ENCODE peak calls at places on chromosomes 5 and 9, in nine cellular contexts. One of them, this sample, is unnamed.

GRCh38 chr9:121709798-121710197 is 58.4 kb downstream of the DAB2IP start:
- DNase-seq in CD4-positive, alpha-beta T cell: no peak
- DNase-seq in pons: no peak
- DNase-seq in DMS79: no peak
- DNase-seq in T-helper 2 cell: no peak
- DNase-seq in AG08395: no peak
- DNase-seq in occipital lobe: no peak
- DNase-seq in neural progenitor cell: no peak
- DNase-seq in kidney tubule cell: peak
- DNase-seq in this sample: no peak

GRCh38 chr5:5164158-5164557 is 24.0 kb downstream of the ADAMTS16 start:
- DNase-seq in pons: peak
- DNase-seq in DMS79: no peak
- DNase-seq in CD4-positive, alpha-beta T cell: no peak
- DNase-seq in AG08395: no peak
- DNase-seq in occipital lobe: no peak
- DNase-seq in kidney tubule cell: no peak
- DNase-seq in neural progenitor cell: no peak
- DNase-seq in T-helper 2 cell: no peak
- DNase-seq in this sample: no peak

GRCh38 chr9:106958955-106959657 is 96.1 kb downstream of the ZNF462 start:
- DNase-seq in CD4-positive, alpha-beta T cell: no peak
- DNase-seq in neural progenitor cell: no peak
- DNase-seq in pons: no peak
- DNase-seq in occipital lobe: no peak
- DNase-seq in T-helper 2 cell: no peak
- DNase-seq in DMS79: no peak
- DNase-seq in kidney tubule cell: peak
- DNase-seq in AG08395: peak
- DNase-seq in this sample: no peak

GRCh38 chr5:172901012-172901780 is 58.0 kb upstream of the RPL26L1 start:
- DNase-seq in CD4-positive, alpha-beta T cell: no peak
- DNase-seq in kidney tubule cell: peak
- DNase-seq in neural progenitor cell: no peak
- DNase-seq in DMS79: no peak
- DNase-seq in occipital lobe: no peak
- DNase-seq in T-helper 2 cell: no peak
- DNase-seq in pons: no peak
- DNase-seq in AG08395: no peak
- DNase-seq in this sample: no peak

GRCh38 chr5:173917788-173918786 is 29.9 kb downstream of the CPEB4 start:
- DNase-seq in T-helper 2 cell: no peak
- DNase-seq in neural progenitor cell: peak
- DNase-seq in CD4-positive, alpha-beta T cell: peak
- DNase-seq in occipital lobe: no peak
- DNase-seq in pons: peak
- DNase-seq in AG08395: peak
- DNase-seq in kidney tubule cell: peak
- DNase-seq in DMS79: peak
- DNase-seq in this sample: peak

GRCh38 chr5:157502143-157502647 is 42.2 kb downstream of the NIPAL4 start:
- DNase-seq in occipital lobe: no peak
- DNase-seq in DMS79: no peak
- DNase-seq in neural progenitor cell: no peak
- DNase-seq in T-helper 2 cell: no peak
- DNase-seq in AG08395: no peak
- DNase-seq in CD4-positive, alpha-beta T cell: no peak
- DNase-seq in pons: peak
- DNase-seq in kidney tubule cell: no peak
- DNase-seq in this sample: no peak

GRCh38 chr5:3481175-3481574 is 114.5 kb upstream of the IRX1 start:
- DNase-seq in AG08395: no peak
- DNase-seq in DMS79: no peak
- DNase-seq in occipital lobe: no peak
- DNase-seq in pons: no peak
- DNase-seq in neural progenitor cell: no peak
- DNase-seq in CD4-positive, alpha-beta T cell: no peak
- DNase-seq in T-helper 2 cell: no peak
- DNase-seq in kidney tubule cell: no peak
- DNase-seq in this sample: no peak

GRCh38 chr5:43627028-43627427 is 24.0 kb downstream of the NNT start:
- DNase-seq in occipital lobe: no peak
- DNase-seq in AG08395: peak
- DNase-seq in CD4-positive, alpha-beta T cell: no peak
- DNase-seq in pons: peak
- DNase-seq in T-helper 2 cell: no peak
- DNase-seq in DMS79: no peak
- DNase-seq in neural progenitor cell: peak
- DNase-seq in kidney tubule cell: peak
- DNase-seq in this sample: no peak

GRCh38 chr5:79795764-79796398 is 106.2 kb downstream of the CMYA5 start:
- DNase-seq in kidney tubule cell: peak
- DNase-seq in T-helper 2 cell: no peak
- DNase-seq in pons: no peak
- DNase-seq in AG08395: peak
- DNase-seq in CD4-positive, alpha-beta T cell: no peak
- DNase-seq in DMS79: no peak
- DNase-seq in neural progenitor cell: no peak
- DNase-seq in occipital lobe: no peak
- DNase-seq in this sample: no peak

GRCh38 chr5:73945505-73945904 is 319.5 kb downstream of the ARHGEF28 start:
- DNase-seq in neural progenitor cell: peak
- DNase-seq in pons: no peak
- DNase-seq in T-helper 2 cell: no peak
- DNase-seq in AG08395: no peak
- DNase-seq in kidney tubule cell: peak
- DNase-seq in DMS79: no peak
- DNase-seq in CD4-positive, alpha-beta T cell: no peak
- DNase-seq in occipital lobe: no peak
- DNase-seq in this sample: no peak

GRCh38 chr5:133235696-133236426 is 184.0 kb downstream of the HSPA4 start:
- DNase-seq in pons: no peak
- DNase-seq in CD4-positive, alpha-beta T cell: no peak
- DNase-seq in AG08395: no peak
- DNase-seq in T-helper 2 cell: no peak
- DNase-seq in occipital lobe: no peak
- DNase-seq in kidney tubule cell: peak
- DNase-seq in neural progenitor cell: no peak
- DNase-seq in DMS79: no peak
- DNase-seq in this sample: no peak

GRCh38 chr5:169803077-169803981 is 166.3 kb downstream of the DOCK2 start:
- DNase-seq in DMS79: no peak
- DNase-seq in neural progenitor cell: no peak
- DNase-seq in pons: no peak
- DNase-seq in kidney tubule cell: peak
- DNase-seq in CD4-positive, alpha-beta T cell: no peak
- DNase-seq in occipital lobe: no peak
- DNase-seq in AG08395: peak
- DNase-seq in T-helper 2 cell: no peak
- DNase-seq in this sample: no peak

This sample was measured in CD8-positive, alpha-beta memory T cell.